ENCODE peak calls at places on chromosomes 4 and X, in nine cellular contexts. One of them, this sample, is unnamed.

GRCh38 chr4:173217727-173218126 is 49.1 kb downstream of the GALNT7 start:
- DNase-seq in sigmoid colon: no peak
- DNase-seq in GM12878: no peak
- DNase-seq in SK-N-SH: no peak
- DNase-seq in transverse colon: no peak
- DNase-seq in K562: peak
- DNase-seq in tibial nerve: no peak
- DNase-seq in A549: no peak
- DNase-seq in suprapubic skin: no peak
- DNase-seq in this sample: no peak

GRCh38 chr4:53174824-53175223 is 191.0 kb downstream of the SCFD2 start:
- DNase-seq in transverse colon: no peak
- DNase-seq in K562: no peak
- DNase-seq in suprapubic skin: no peak
- DNase-seq in GM12878: no peak
- DNase-seq in sigmoid colon: no peak
- DNase-seq in tibial nerve: no peak
- DNase-seq in SK-N-SH: no peak
- DNase-seq in A549: no peak
- DNase-seq in this sample: no peak

GRCh38 chr4:185717018-185717726 is 94.8 kb downstream of the SORBS2 start:
- DNase-seq in tibial nerve: no peak
- DNase-seq in transverse colon: no peak
- DNase-seq in K562: no peak
- DNase-seq in suprapubic skin: no peak
- DNase-seq in GM12878: no peak
- DNase-seq in A549: no peak
- DNase-seq in sigmoid colon: no peak
- DNase-seq in SK-N-SH: no peak
- DNase-seq in this sample: no peak

GRCh38 chrX:39855748-39856129 is 242.0 kb downstream of the BCOR start:
- DNase-seq in tibial nerve: no peak
- DNase-seq in transverse colon: peak
- DNase-seq in suprapubic skin: no peak
- DNase-seq in GM12878: peak
- DNase-seq in K562: peak
- DNase-seq in A549: peak
- DNase-seq in SK-N-SH: no peak
- DNase-seq in sigmoid colon: no peak
- DNase-seq in this sample: no peak

GRCh38 chr4:67915400-67915966 is 31.7 kb upstream of the TMPRSS11D start:
- DNase-seq in transverse colon: no peak
- DNase-seq in tibial nerve: no peak
- DNase-seq in sigmoid colon: no peak
- DNase-seq in suprapubic skin: no peak
- DNase-seq in SK-N-SH: no peak
- DNase-seq in A549: no peak
- DNase-seq in K562: no peak
- DNase-seq in GM12878: no peak
- DNase-seq in this sample: no peak

GRCh38 chrX:135396109-135396508 is 25.6 kb upstream of the SMIM10L2A start:
- DNase-seq in A549: no peak
- DNase-seq in transverse colon: no peak
- DNase-seq in tibial nerve: no peak
- DNase-seq in suprapubic skin: no peak
- DNase-seq in K562: no peak
- DNase-seq in GM12878: no peak
- DNase-seq in SK-N-SH: no peak
- DNase-seq in sigmoid colon: no peak
- DNase-seq in this sample: no peak

GRCh38 chrX:100964362-100964761 is 5.1 kb upstream of the ARL13A start:
- DNase-seq in tibial nerve: no peak
- DNase-seq in sigmoid colon: no peak
- DNase-seq in SK-N-SH: no peak
- DNase-seq in A549: no peak
- DNase-seq in GM12878: no peak
- DNase-seq in K562: no peak
- DNase-seq in suprapubic skin: no peak
- DNase-seq in transverse colon: no peak
- DNase-seq in this sample: no peak

GRCh38 chrX:53685711-53686110 is 808 bp downstream of the HUWE1 start:
- DNase-seq in A549: no peak
- DNase-seq in K562: no peak
- DNase-seq in GM12878: no peak
- DNase-seq in transverse colon: no peak
- DNase-seq in suprapubic skin: no peak
- DNase-seq in SK-N-SH: no peak
- DNase-seq in tibial nerve: no peak
- DNase-seq in sigmoid colon: no peak
- DNase-seq in this sample: no peak

GRCh38 chr4:183610033-183610432 is 49.0 kb downstream of the RWDD4 start:
- DNase-seq in K562: peak
- DNase-seq in A549: no peak
- DNase-seq in transverse colon: no peak
- DNase-seq in sigmoid colon: no peak
- DNase-seq in SK-N-SH: peak
- DNase-seq in suprapubic skin: no peak
- DNase-seq in tibial nerve: no peak
- DNase-seq in GM12878: no peak
- DNase-seq in this sample: no peak

GRCh38 chrX:42176790-42177189 is 253.4 kb upstream of the CASK start:
- DNase-seq in K562: no peak
- DNase-seq in A549: no peak
- DNase-seq in sigmoid colon: no peak
- DNase-seq in SK-N-SH: no peak
- DNase-seq in transverse colon: no peak
- DNase-seq in suprapubic skin: no peak
- DNase-seq in GM12878: no peak
- DNase-seq in tibial nerve: no peak
- DNase-seq in this sample: no peak

GRCh38 chr4:166493828-166494432 is 620.9 kb downstream of the TLL1 start:
- DNase-seq in GM12878: no peak
- DNase-seq in sigmoid colon: no peak
- DNase-seq in transverse colon: no peak
- DNase-seq in SK-N-SH: no peak
- DNase-seq in tibial nerve: no peak
- DNase-seq in K562: no peak
- DNase-seq in suprapubic skin: no peak
- DNase-seq in A549: no peak
- DNase-seq in this sample: no peak

GRCh38 chr4:92381640-92382039 is 77.9 kb downstream of the GRID2 start:
- DNase-seq in tibial nerve: no peak
- DNase-seq in SK-N-SH: no peak
- DNase-seq in GM12878: no peak
- DNase-seq in transverse colon: no peak
- DNase-seq in K562: no peak
- DNase-seq in sigmoid colon: no peak
- DNase-seq in suprapubic skin: no peak
- DNase-seq in A549: no peak
- DNase-seq in this sample: no peak

DNA sequence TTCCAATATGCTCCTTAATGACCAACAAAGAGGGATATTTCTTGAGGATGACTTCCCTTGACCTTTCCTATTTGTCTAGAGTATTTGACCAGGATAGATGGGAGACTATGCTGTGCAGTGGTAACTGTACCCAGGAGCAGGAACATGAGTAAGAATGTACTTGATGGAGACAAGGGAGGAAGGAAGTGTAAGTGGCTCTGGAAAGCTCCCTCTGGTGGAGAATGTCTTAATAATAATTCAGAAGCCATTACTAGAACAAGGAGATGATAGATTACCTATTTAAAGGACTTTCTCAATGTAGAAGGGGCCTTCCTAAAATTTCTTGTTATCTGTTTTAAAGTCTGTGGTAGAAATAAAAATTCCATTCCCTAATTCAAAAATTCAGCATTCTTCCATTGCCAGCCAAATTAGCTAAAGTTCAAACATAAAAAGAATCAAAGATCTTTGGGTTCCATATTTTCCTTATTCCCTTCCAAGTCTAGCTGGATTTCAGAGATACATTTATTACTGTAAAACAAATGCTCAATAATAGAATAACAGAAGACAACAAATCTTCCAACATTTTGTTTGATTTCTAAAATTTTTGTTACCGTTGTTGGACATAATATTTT is 83.8 kb downstream of the GRID2 start:
- DNase-seq in SK-N-SH: peak
- DNase-seq in K562: no peak
- DNase-seq in tibial nerve: no peak
- DNase-seq in transverse colon: no peak
- DNase-seq in suprapubic skin: no peak
- DNase-seq in A549: peak
- DNase-seq in GM12878: peak
- DNase-seq in sigmoid colon: no peak
- DNase-seq in this sample: no peak
- TF ChIP-seq EP300 in SK-N-SH: no peak
- TF ChIP-seq EP300 in K562: no peak
- TF ChIP-seq EP300 in tibial nerve: no peak
- TF ChIP-seq EP300 in transverse colon: no peak
- TF ChIP-seq EP300 in suprapubic skin: no peak
- TF ChIP-seq EP300 in A549: no peak
- TF ChIP-seq EP300 in GM12878: no peak
- TF ChIP-seq EP300 in sigmoid colon: no peak
- TF ChIP-seq EP300 in this sample: no peak

GRCh38 chrX:3268804-3269203 is 77.6 kb downstream of the MXRA5 start:
- DNase-seq in transverse colon: no peak
- DNase-seq in K562: no peak
- DNase-seq in tibial nerve: no peak
- DNase-seq in SK-N-SH: no peak
- DNase-seq in GM12878: no peak
- DNase-seq in A549: no peak
- DNase-seq in suprapubic skin: no peak
- DNase-seq in sigmoid colon: no peak
- DNase-seq in this sample: no peak

DNA sequence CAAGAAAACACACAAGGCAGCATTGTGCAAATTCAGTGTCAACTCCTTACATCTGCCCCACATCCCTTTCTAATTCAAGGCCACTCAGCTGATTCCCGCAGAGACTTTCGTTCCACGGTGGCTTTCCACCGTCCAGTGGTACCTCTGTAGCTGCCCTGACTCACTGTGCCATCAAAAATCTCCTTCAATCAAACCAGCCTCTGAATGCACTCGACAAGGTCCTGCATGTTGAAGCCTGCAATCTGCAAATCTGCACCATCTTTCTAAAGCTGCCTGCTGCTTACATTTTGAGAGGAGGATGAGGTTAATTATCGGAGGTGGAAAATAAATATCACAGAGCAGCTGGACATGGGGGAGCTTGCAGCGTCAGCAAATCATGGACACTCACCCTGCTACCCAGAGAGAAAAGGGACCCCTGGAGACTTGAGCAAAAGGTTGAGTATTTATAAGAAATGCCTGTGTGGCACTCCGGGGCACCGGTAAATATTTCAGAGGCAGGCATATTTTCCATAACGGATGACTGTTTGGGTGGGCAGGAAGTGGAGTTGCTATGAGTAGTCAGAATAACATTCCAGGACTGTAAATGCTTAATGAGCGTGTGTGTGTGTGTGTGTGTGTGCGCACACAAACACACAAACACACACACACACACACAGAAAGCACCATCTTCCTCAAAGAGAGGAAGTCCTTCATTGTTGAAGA is 74.8 kb downstream of the MXRA5 start:
- DNase-seq in sigmoid colon: no peak
- DNase-seq in tibial nerve: no peak
- DNase-seq in GM12878: no peak
- DNase-seq in K562: no peak
- DNase-seq in A549: no peak
- DNase-seq in transverse colon: no peak
- DNase-seq in suprapubic skin: no peak
- DNase-seq in SK-N-SH: no peak
- DNase-seq in this sample: no peak
- TF ChIP-seq EP300 in sigmoid colon: no peak
- TF ChIP-seq EP300 in tibial nerve: no peak
- TF ChIP-seq EP300 in GM12878: no peak
- TF ChIP-seq EP300 in K562: no peak
- TF ChIP-seq EP300 in A549: no peak
- TF ChIP-seq EP300 in transverse colon: no peak
- TF ChIP-seq EP300 in suprapubic skin: no peak
- TF ChIP-seq EP300 in SK-N-SH: no peak
- TF ChIP-seq EP300 in this sample: no peak

GRCh38 chrX:65697915-65698796 is 30.7 kb downstream of the MSN start:
- DNase-seq in GM12878: peak
- DNase-seq in SK-N-SH: no peak
- DNase-seq in suprapubic skin: no peak
- DNase-seq in tibial nerve: peak
- DNase-seq in transverse colon: peak
- DNase-seq in A549: no peak
- DNase-seq in K562: peak
- DNase-seq in sigmoid colon: no peak
- DNase-seq in this sample: no peak
- TF ChIP-seq EP300 in GM12878: peak
- TF ChIP-seq EP300 in SK-N-SH: no peak
- TF ChIP-seq EP300 in suprapubic skin: no peak
- TF ChIP-seq EP300 in tibial nerve: peak
- TF ChIP-seq EP300 in transverse colon: no peak
- TF ChIP-seq EP300 in A549: no peak
- TF ChIP-seq EP300 in K562: peak
- TF ChIP-seq EP300 in sigmoid colon: no peak
- TF ChIP-seq EP300 in this sample: no peak

GRCh38 chr4:105304085-105304484 is 157.4 kb downstream of the TET2 start:
- DNase-seq in GM12878: no peak
- DNase-seq in transverse colon: no peak
- DNase-seq in SK-N-SH: no peak
- DNase-seq in suprapubic skin: no peak
- DNase-seq in tibial nerve: no peak
- DNase-seq in K562: no peak
- DNase-seq in A549: no peak
- DNase-seq in sigmoid colon: no peak
- DNase-seq in this sample: no peak

GRCh38 chr4:105305019-105305836 is 158.6 kb downstream of the TET2 start:
- DNase-seq in SK-N-SH: no peak
- DNase-seq in transverse colon: no peak
- DNase-seq in GM12878: peak
- DNase-seq in K562: no peak
- DNase-seq in suprapubic skin: no peak
- DNase-seq in A549: no peak
- DNase-seq in tibial nerve: no peak
- DNase-seq in sigmoid colon: no peak
- DNase-seq in this sample: no peak

GRCh38 chr4:105306820-105307219 is 160.1 kb downstream of the TET2 start:
- DNase-seq in sigmoid colon: no peak
- DNase-seq in K562: no peak
- DNase-seq in transverse colon: no peak
- DNase-seq in GM12878: no peak
- DNase-seq in A549: no peak
- DNase-seq in SK-N-SH: no peak
- DNase-seq in tibial nerve: no peak
- DNase-seq in suprapubic skin: no peak
- DNase-seq in this sample: no peak

DNA sequence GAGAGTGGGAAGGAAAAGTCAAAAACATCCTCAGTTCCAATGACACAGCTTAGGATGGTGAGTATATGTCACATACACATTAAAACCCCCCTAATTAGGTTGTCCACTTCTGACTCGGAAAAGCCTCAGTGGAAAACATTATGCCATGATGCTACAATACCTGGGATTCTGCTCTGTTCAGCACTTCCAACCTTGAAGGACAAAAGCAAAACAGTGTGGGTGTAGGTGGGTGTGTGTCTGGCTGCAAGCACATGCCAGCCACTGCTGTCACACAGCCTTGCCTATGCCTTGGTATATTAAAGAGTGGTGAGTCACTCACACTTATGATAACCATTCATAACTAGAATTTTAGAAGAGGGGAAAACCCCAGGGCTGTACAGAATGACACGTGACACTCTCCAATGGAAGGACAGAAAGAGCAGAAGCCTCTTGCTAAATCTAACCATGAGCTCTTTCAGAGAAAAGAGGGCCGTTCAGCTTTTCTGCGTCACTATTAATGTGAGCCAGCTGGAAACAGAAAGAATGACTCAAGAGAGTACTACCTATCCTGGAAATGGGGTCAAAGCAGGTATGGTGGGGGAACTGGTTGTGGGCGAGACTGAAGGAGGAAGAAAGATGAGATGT is 159.6 kb downstream of the TET2 start:
- DNase-seq in SK-N-SH: no peak
- DNase-seq in K562: no peak
- DNase-seq in GM12878: peak
- DNase-seq in sigmoid colon: no peak
- DNase-seq in tibial nerve: no peak
- DNase-seq in transverse colon: no peak
- DNase-seq in suprapubic skin: no peak
- DNase-seq in A549: no peak
- DNase-seq in this sample: no peak
- TF ChIP-seq EP300 in SK-N-SH: no peak
- TF ChIP-seq EP300 in K562: no peak
- TF ChIP-seq EP300 in GM12878: peak
- TF ChIP-seq EP300 in sigmoid colon: no peak
- TF ChIP-seq EP300 in tibial nerve: no peak
- TF ChIP-seq EP300 in transverse colon: no peak
- TF ChIP-seq EP300 in suprapubic skin: no peak
- TF ChIP-seq EP300 in A549: no peak
- TF ChIP-seq EP300 in this sample: no peak

This sample was measured in ovary.